ENCODE peak calls at places on chromosome 14, in six cellular contexts. J is A549, M is GM23338, V is mucosa of descending colon, U is kidney epithelial cell, E is fibroblast of pulmonary artery. K is an unnamed sample.

GRCh38 chr14:92453691-92454090 is 59.9 kb upstream of the RIN3 start:
- DNase-seq in M (no peak), U (no peak), J (no peak), V (no peak), E (no peak), K (no peak)

GRCh38 chr14:92033433-92033832 is 6.4 kb downstream of the TRIP11 start:
- DNase-seq in U (no peak), M (no peak), E (no peak), J (no peak), V (no peak), K (no peak)

GRCh38 chr14:103186894-103187586 is 63.8 kb downstream of the TNFAIP2 start:
- DNase-seq in M (peak), V (no peak), J (no peak), U (no peak), E (no peak), K (no peak)

GRCh38 chr14:95064734-95065133 is 92.6 kb downstream of the DICER1 start:
- DNase-seq in V (no peak), J (no peak), M (no peak), U (no peak), E (no peak), K (no peak)

GRCh38 chr14:68103841-68104240 is 284.3 kb downstream of the RAD51B start:
- DNase-seq in J (no peak), E (no peak), M (no peak), U (no peak), V (no peak), K (no peak)

GRCh38 chr14:61064866-61065265 is 83.8 kb downstream of the SLC38A6 start:
- DNase-seq in J (no peak), M (no peak), U (no peak), E (no peak), V (no peak), K (no peak)

GRCh38 chr14:34050606-34051005 is 99.7 kb upstream of the EGLN3 start:
- DNase-seq in U (no peak), M (no peak), J (no peak), V (no peak), E (no peak), K (no peak)

GRCh38 chr14:104239866-104240301 is 101.5 kb downstream of the KIF26A start:
- DNase-seq in U (no peak), V (peak), M (no peak), E (no peak), J (no peak), K (no peak)

GRCh38 chr14:87994974-87995373 is 2.0 kb upstream of the GALC start:
- DNase-seq in E (no peak), M (no peak), J (no peak), V (no peak), U (no peak), K (no peak)

GRCh38 chr14:84998216-84998615 is 531.7 kb upstream of the FLRT2 start:
- DNase-seq in E (no peak), J (no peak), V (no peak), U (no peak), M (no peak), K (no peak)

GRCh38 chr14:51654549-51654879 is 2.8 kb downstream of the FRMD6 start:
- DNase-seq in V (no peak), J (no peak), M (no peak), E (no peak), U (no peak), K (no peak)

GRCh38 chr14:67951529-67952120 is 132.0 kb downstream of the RAD51B start:
- DNase-seq in J (no peak), E (peak), U (no peak), V (no peak), M (no peak), K (no peak)

GRCh38 chr14:100590726-100591452 is 3.7 kb upstream of the BEGAIN start:
- DNase-seq in J (no peak), U (no peak), V (no peak), M (no peak), E (no peak), K (no peak)

GRCh38 chr14:103288076-103288766 is 45.8 kb upstream of the EIF5 start:
- DNase-seq in U (no peak), E (no peak), J (no peak), M (no peak), V (no peak), K (no peak)

GRCh38 chr14:22570132-22570949 is 18.7 kb downstream of the DAD1 start:
- DNase-seq in V (no peak), J (peak), E (peak), U (no peak), M (peak), K (no peak)

GRCh38 chr14:59803052-59803451 is 67.5 kb downstream of the RTN1 start:
- DNase-seq in U (no peak), J (no peak), M (no peak), E (no peak), V (no peak), K (no peak)

GRCh38 chr14:68612049-68612448 is 180.8 kb downstream of the ZFP36L1 start:
- DNase-seq in M (no peak), U (no peak), J (no peak), E (peak), V (no peak), K (no peak)

GRCh38 chr14:23633160-23633701 is 2.9 kb upstream of the DHRS2 start:
- DNase-seq in J (peak), M (peak), E (no peak), V (no peak), U (no peak), K (no peak)

GRCh38 chr14:20262642-20263128 is 23.6 kb downstream of the OR11H4 start:
- DNase-seq in M (peak), E (peak), V (no peak), J (no peak), U (peak), K (no peak)

GRCh38 chr14:49962616-49963015 is 69.7 kb downstream of the ARF6 start:
- DNase-seq in M (no peak), V (peak), E (no peak), J (no peak), U (no peak), K (no peak)
- H3K4me3 ChIP-seq in M (no peak), V (no peak), E (no peak), J (no peak), U (no peak), K (no peak)

GRCh38 chr14:76812422-76813383 is at the start of gene ANGEL1:
- DNase-seq in M (peak), E (peak), J (peak), U (peak), V (peak), K (no peak)
- TF ChIP-seq CTCF in M (no peak), E (no peak), J (no peak), U (no peak), V (no peak), K (no peak)

DNA sequence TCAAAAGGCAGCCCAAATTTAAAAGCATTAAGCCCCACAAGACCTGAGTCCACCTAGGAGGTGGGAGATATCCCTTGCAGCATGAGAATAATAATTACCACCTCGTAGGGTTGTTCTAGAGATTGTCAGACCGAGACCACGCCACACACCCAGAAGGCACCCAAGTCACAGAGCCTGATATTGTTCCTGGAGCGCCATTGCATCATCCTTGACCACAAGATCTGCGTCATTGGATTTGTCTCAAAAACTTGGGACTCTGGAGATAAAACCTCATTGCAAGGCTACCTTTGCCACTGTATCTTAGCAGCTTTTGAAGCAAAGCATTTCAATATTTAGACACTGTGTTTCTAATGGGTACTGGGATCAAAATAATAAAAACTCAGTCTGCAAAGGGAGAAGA is 29.4 kb upstream of the PPP2R5C start:
- DNase-seq in M (no peak), E (no peak), J (no peak), U (no peak), V (no peak), K (no peak)
- H3K4me3 ChIP-seq in M (no peak), E (no peak), J (no peak), U (no peak), V (no peak), K (no peak)

GRCh38 chr14:90434370-90435020 is 37.7 kb downstream of the CALM1 start:
- DNase-seq in E (no peak), J (no peak), U (no peak), M (no peak), V (no peak), K (no peak)

GRCh38 chr14:90440592-90440991 is 43.8 kb downstream of the CALM1 start:
- DNase-seq in E (no peak), M (no peak), J (no peak), U (no peak), V (no peak), K (no peak)

GRCh38 chr14:90439874-90440442 is 43.1 kb downstream of the CALM1 start:
- DNase-seq in E (no peak), V (no peak), J (no peak), M (peak), U (no peak), K (no peak)

GRCh38 chr14:90443161-90444076 is 46.6 kb downstream of the CALM1 start:
- DNase-seq in V (no peak), J (no peak), U (no peak), M (no peak), E (no peak), K (no peak)

DNA sequence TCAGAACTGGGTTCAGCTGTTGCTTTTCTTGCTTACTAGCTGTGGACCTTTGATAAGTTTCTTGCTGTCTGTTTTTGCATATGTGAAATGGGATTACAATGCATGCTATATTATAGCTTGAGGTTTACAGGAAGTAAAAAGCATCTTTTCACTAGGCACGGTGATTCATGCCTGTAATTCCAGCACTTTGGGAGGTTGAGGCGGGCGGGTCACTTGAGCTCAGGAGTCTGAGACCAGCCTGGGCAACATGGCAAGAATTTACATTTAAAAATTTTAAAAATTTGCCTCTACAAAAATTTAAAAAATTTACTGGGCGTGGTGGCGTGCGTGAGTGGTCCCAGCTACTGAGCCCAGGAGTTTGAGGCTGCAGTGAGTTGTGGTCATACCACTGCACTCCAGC is 42.0 kb downstream of the CALM1 start:
- DNase-seq in M (no peak), E (no peak), J (no peak), V (no peak), U (no peak), K (no peak)
- TF ChIP-seq CTCF in M (no peak), E (no peak), J (no peak), V (no peak), U (no peak), K (no peak)

K was measured in AG04449.